ENCODE peak calls at places on chromosomes 4 and X, in seven cellular contexts. T is GM12865, L is progenitor cell of endocrine pancreas, R is GM06990, F is lower leg skin, E is H9, X is brain microvascular endothelial cell. D is an unnamed sample.

GRCh38 chr4:119490335-119490734 is 138.3 kb downstream of the PDE5A start:
- DNase-seq in T (peak), R (no peak), L (no peak), X (peak), F (no peak), E (peak), D (no peak)

GRCh38 chr4:37749398-37749988 is 63.3 kb upstream of the RELL1 start:
- DNase-seq in E (no peak), F (no peak), L (no peak), X (no peak), R (peak), T (peak), D (no peak)

GRCh38 chr4:118173956-118174355 is 139.7 kb downstream of the NDST3 start:
- DNase-seq in E (no peak), R (no peak), X (peak), T (no peak), F (no peak), L (no peak), D (no peak)

GRCh38 chr4:142353149-142353738 is 492.9 kb downstream of the INPP4B start:
- DNase-seq in L (no peak), X (peak), R (no peak), T (peak), E (no peak), F (no peak), D (no peak)

GRCh38 chrX:101619336-101619735 is 1.5 kb upstream of the ARMCX6 start:
- DNase-seq in E (peak), X (no peak), F (no peak), L (no peak), R (no peak), T (peak), D (no peak)

GRCh38 chr4:151688003-151688784 is 72.6 kb downstream of the GATB start:
- DNase-seq in T (no peak), X (peak), F (no peak), L (no peak), E (peak), R (no peak), D (no peak)

GRCh38 chr4:4613641-4614286 is 71.9 kb upstream of the STX18 start:
- DNase-seq in T (no peak), R (no peak), X (no peak), F (no peak), E (no peak), L (no peak), D (no peak)

GRCh38 chrX:44667771-44668170 is 125.1 kb upstream of the FUNDC1 start:
- DNase-seq in X (no peak), F (no peak), R (no peak), E (no peak), T (no peak), L (no peak), D (no peak)

GRCh38 chr4:38002451-38003071 is 42.4 kb downstream of the PTTG2 start:
- DNase-seq in X (no peak), E (no peak), F (no peak), L (no peak), R (no peak), T (no peak), D (no peak)

GRCh38 chr4:139761461-139761860 is 95.8 kb downstream of the MGST2 start:
- DNase-seq in L (no peak), T (peak), F (no peak), E (no peak), X (peak), R (no peak), D (no peak)
- TF ChIP-seq CTCF in L (peak), T (peak), F (no peak), E (peak), X (peak), R (peak), D (peak)

GRCh38 chr4:108029731-108030130 is 40.0 kb downstream of the HADH start:
- DNase-seq in E (no peak), F (no peak), X (peak), L (no peak), R (no peak), T (no peak), D (no peak)

GRCh38 chr4:108031427-108032083 is 41.9 kb downstream of the HADH start:
- DNase-seq in L (no peak), X (no peak), F (no peak), T (no peak), E (no peak), R (no peak), D (no peak)

GRCh38 chr4:108029321-108029720 is 39.6 kb downstream of the HADH start:
- DNase-seq in R (no peak), T (no peak), F (no peak), X (no peak), L (no peak), E (no peak), D (no peak)

GRCh38 chr4:108033348-108033747 is 43.7 kb downstream of the HADH start:
- DNase-seq in T (no peak), L (no peak), X (no peak), R (no peak), E (no peak), F (no peak), D (no peak)

GRCh38 chr4:108030332-108030731 is 40.6 kb downstream of the HADH start:
- DNase-seq in T (peak), L (no peak), R (peak), E (peak), F (no peak), X (peak), D (no peak)
- TF ChIP-seq CTCF in T (peak), L (peak), R (peak), E (peak), F (no peak), X (peak), D (peak)

GRCh38 chr4:77415689-77416088 is 189.9 kb upstream of the CXCL13 start:
- DNase-seq in X (no peak), T (no peak), L (no peak), R (no peak), F (no peak), E (no peak), D (no peak)

DNA sequence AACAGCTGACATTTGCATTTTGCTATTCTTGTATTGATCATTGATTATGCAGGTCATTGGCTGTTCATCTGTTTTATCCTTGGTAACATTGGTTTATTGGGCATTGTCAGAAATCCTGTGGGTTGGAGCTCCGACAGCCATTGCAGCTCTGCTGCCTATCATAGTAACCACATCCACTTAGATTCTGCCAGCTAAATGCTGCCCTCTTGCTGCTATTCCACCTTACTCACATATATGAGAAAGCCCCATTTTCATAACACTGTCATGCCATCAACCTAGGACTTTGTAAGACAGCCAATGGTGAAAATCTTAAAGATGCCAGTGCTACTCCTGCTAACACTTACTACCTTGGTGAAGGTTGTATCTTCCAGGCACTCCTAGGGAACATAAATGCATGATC is 187.3 kb upstream of the CXCL13 start:
- DNase-seq in T (peak), R (no peak), E (no peak), L (no peak), F (no peak), X (no peak), D (no peak)
- TF ChIP-seq CTCF in T (no peak), R (peak), E (peak), L (peak), F (no peak), X (peak), D (peak)

DNA sequence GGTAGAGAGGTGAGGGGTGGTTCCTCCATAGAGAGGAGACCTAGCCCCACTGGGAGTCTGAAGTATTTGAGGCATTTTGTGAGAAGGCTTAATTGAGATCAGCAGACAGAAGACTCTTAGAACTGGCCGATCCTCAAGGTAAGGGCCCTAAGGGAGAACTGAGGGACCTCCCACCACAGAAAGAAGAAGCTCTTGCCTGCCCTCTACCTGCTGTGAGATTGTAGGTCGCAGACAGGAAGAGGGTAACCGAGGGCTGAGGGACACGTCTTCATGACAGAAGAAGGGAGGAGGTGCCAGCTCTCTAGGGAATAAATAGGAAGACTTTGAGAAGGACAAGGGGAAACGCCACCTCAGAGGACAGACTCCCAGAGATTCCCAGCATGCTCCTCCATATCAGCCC is 24.1 kb upstream of the MAGEC1 start:
- DNase-seq in R (no peak), L (no peak), X (no peak), E (no peak), F (no peak), T (no peak), D (no peak)
- TF ChIP-seq CTCF in R (no peak), L (no peak), X (no peak), E (peak), F (no peak), T (no peak), D (no peak)

DNA sequence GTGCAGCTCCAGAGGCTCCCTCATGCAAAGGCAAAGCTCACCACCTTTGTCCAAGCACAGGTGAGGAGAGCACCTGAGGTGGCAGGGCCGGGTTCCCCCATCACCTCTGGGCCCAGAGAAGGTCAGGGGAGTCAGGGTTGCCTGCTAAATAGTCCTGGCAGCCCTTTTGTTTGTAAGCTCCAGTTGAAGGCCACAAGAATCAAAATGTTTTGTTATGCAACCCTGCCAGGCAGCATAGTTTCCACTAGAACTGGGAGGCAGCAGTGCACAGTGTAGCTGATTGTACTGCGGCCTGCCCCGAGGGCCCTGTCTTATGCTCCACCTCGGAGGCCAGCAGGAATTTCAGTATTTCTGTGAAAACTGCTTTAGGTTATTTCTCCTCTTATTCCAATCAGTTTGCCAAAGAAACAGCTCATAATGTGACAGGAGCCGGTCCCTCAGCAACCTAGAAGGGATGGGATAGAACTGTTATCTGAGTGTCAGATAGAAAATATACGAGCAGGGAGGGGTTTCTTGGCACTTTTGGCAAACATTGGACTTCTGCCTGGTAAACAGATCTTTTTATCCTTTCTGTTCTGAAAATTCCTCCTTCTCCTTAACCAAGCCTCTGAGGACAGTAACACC is 93.7 kb downstream of the LNX1 start:
- DNase-seq in F (peak), R (no peak), X (no peak), T (no peak), L (no peak), E (no peak), D (no peak)
- TF ChIP-seq CTCF in F (no peak), R (no peak), X (no peak), T (no peak), L (no peak), E (no peak), D (no peak)

GRCh38 chr4:168551945-168552695 is 55.3 kb downstream of the PALLD start:
- DNase-seq in T (no peak), L (no peak), X (no peak), R (no peak), F (no peak), E (no peak), D (no peak)
- TF ChIP-seq CTCF in T (no peak), L (no peak), X (no peak), R (peak), F (no peak), E (peak), D (peak)

GRCh38 chrX:64642482-64642881 is 247.2 kb upstream of the MTMR8 start:
- DNase-seq in T (peak), E (no peak), F (no peak), R (no peak), L (no peak), X (no peak), D (no peak)
- TF ChIP-seq CTCF in T (peak), E (peak), F (no peak), R (peak), L (no peak), X (peak), D (peak)

GRCh38 chrX:105608745-105609144 is 213.6 kb upstream of the NRK start:
- DNase-seq in E (no peak), X (no peak), F (no peak), R (no peak), L (no peak), T (no peak), D (no peak)

GRCh38 chrX:105609530-105609929 is 212.8 kb upstream of the NRK start:
- DNase-seq in F (no peak), X (no peak), R (no peak), L (no peak), T (no peak), E (no peak), D (no peak)

DNA sequence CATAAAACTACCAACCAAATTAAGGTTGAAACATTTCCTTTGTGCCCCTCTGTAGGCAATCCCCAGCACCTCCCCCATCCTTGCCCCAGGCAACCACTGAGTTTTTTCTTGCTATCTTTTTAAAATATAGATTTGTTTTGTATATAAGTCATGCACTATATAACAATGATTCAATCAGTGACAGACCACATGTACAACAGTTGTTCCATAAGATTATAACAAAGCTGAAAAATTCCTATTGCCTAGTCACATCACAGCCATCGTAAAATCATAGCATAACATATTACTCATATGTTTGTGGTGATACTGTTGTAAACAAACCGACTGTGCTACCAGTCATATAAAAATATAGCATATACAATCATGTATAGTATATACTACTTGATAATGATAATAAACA is 211.9 kb upstream of the NRK start:
- DNase-seq in T (no peak), R (no peak), L (no peak), X (no peak), F (no peak), E (no peak), D (no peak)
- TF ChIP-seq CTCF in T (no peak), R (no peak), L (no peak), X (no peak), F (no peak), E (no peak), D (no peak)

DNA sequence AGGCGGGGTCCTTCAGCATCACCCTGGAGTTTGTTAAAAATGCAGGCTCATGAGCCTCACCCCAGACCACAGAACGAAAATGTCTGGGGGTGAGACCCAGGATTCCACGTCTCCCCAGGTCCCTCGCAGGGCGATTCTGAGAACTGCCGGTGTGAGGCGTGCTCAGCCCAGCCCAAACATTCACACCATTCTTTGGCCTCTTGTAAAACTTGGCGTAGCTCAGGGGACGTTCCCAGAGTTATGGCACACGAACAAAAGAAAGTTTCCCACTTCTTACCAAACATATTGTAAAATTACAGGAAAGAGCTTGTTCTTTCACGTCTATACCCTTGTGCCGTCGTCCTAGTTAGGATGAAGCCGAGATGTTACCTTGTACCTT is 12.9 kb downstream of the CD99 start:
- DNase-seq in T (no peak), X (no peak), F (no peak), L (no peak), E (no peak), R (no peak), D (no peak)
- TF ChIP-seq CTCF in T (no peak), X (no peak), F (no peak), L (no peak), E (peak), R (no peak), D (no peak)